ENCODE peak calls at places on chromosome 19, in seven cellular contexts. W is adrenal gland, E is breast epithelium, G is uterus, H is ovary, L is cardiac muscle cell, J is GM23248. Z is an unnamed sample.

GRCh38 chr19:38082256-38083118 is 141.5 kb downstream of the DPF1 start:
- DNase-seq in W (no peak), E (no peak), G (no peak), H (no peak), L (no peak), J (no peak), Z (peak; percentile 72)

GRCh38 chr19:8811315-8812172 is 20.6 kb downstream of the ZNF558 start:
- DNase-seq in W (no peak), E (no peak), G (no peak), H (no peak), L (no peak), J (peak; percentile 23), Z (no peak)

GRCh38 chr19:32566246-32566830 is 14.7 kb upstream of the PDCD5 start:
- DNase-seq in W (no peak), E (no peak), G (no peak), H (no peak), L (no peak), J (peak; percentile 50), Z (no peak)

GRCh38 chr19:23318143-23318542 is 67.9 kb upstream of the ZNF724 start:
- DNase-seq in W (no peak), E (no peak), G (no peak), H (no peak), L (no peak), J (peak; percentile 7), Z (no peak)

GRCh38 chr19:30898353-30899103 is 450.7 kb downstream of the TSHZ3 start:
- DNase-seq in W (no peak), E (no peak), G (no peak), H (no peak), L (peak; percentile 44), J (no peak), Z (no peak)

GRCh38 chr19:1167687-1168561 is 6.1 kb downstream of the SBNO2 start:
- DNase-seq in W (peak; percentile 60), E (no peak), G (no peak), H (peak; percentile 42), L (no peak), J (no peak), Z (no peak)

GRCh38 chr19:29675120-29675649 is 9.9 kb downstream of the PLEKHF1 start:
- DNase-seq in W (no peak), E (no peak), G (no peak), H (no peak), L (no peak), J (no peak), Z (no peak)

GRCh38 chr19:35895911-35896642 is 4.3 kb downstream of the NFKBID start:
- DNase-seq in W (no peak), E (no peak), G (no peak), H (no peak), L (no peak), J (no peak), Z (no peak)

GRCh38 chr19:39469036-39469435 is 11.6 kb upstream of the TIMM50 start:
- DNase-seq in W (no peak), E (no peak), G (no peak), H (no peak), L (no peak), J (no peak), Z (no peak)
- H3K9me3 ChIP-seq in W (no peaks in the 10 kb centered on the region), E (no peaks in the 10 kb centered on the region), G (no peaks in the 10 kb centered on the region), H (no peaks in the 10 kb centered on the region), L (no peaks in the 10 kb centered on the region), J (no peaks in the 10 kb centered on the region), Z (no peaks in the 10 kb centered on the region)

DNA sequence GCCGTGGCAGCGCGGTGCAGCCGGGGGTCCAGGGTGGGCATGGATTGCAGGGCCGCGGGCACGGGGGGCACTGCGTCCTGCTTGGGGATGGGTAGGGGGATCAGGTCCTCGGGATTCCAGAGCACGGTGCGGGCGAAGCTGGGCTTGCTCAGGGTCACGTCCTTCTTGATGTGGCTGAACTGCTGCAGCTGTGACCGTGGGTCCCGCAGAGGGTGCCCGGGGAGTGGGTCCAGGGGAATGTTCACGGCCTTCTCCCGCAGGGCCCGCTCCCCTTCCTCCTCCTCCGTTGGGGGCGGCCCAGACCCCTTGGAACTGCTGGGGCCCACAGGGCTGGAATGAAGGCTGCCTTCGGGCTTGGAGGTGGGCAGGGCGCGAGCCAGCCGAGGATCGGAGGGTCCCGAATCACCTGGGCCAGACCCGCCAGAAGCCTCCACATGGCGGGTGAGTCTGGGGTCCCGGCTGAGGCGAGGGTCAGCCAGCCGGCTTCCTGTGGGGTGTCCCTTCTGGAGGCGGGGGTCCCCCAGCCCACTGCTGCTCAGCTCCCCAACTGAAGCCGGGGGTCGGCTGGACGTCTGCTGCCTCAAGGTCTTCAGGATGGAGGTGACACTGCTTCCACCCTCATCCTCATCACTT is 18.9 kb upstream of the TMEM160 start:
- DNase-seq in W (no peak), E (no peak), G (no peak), H (no peak), L (no peak), J (no peak), Z (no peak)
- H3K27ac ChIP-seq in W (no peak overlapping the region), E (no peak overlapping the region), G (no peak overlapping the region), H (no peak overlapping the region), L (no peak overlapping the region), J (no peak overlapping the region), Z (no peak overlapping the region)

GRCh38 chr19:3617463-3617862 is 9.1 kb downstream of the CACTIN start:
- DNase-seq in W (no peak), E (no peak), G (peak; percentile 16), H (no peak), L (no peak), J (no peak), Z (no peak)
- H3K9me3 ChIP-seq in W (no peaks in the 10 kb centered on the region), E (no peaks in the 10 kb centered on the region), G (no peaks in the 10 kb centered on the region), H (no peaks in the 10 kb centered on the region), L (no peaks in the 10 kb centered on the region), J (no peaks in the 10 kb centered on the region), Z (no peaks in the 10 kb centered on the region)

DNA sequence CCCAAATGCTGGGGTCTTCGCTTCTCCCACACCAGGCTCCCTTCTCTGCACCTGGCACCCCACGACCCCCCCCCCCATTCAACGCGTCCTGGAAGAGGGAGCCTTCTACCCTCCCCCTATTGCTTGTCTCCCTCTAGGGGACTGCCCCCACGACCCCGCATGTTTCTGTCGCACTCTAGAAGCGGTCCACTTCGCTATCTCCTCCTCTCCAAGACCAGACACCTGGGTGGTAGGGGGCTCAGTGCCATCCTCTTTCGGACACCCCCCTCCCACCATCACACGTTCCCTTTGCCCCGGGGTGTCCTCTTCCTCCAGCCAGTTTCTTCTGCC is 1.5 kb downstream of the TGFB1 start:
- DNase-seq in W (no peak), E (no peak), G (no peak), H (no peak), L (no peak), J (no peak), Z (no peak)
- H3K27ac ChIP-seq in W (no peak overlapping the region), E (peak overlapping the region; percentile 92), G (peak overlapping the region; percentile 90), H (peak overlapping the region; percentile 77), L (no peak overlapping the region), J (peak overlapping the region; percentile 66), Z (no peak overlapping the region)

GRCh38 chr19:52322429-52322828 is 13.6 kb upstream of the ZNF610 start:
- DNase-seq in W (no peak), E (no peak), G (no peak), H (no peak), L (no peak), J (no peak), Z (no peak)
- H3K9me3 ChIP-seq in W (peaks cover 83% of the 10 kb centered on the region), E (peaks cover 100% of the 10 kb centered on the region), G (peaks cover 7% of the 10 kb centered on the region), H (peaks cover 60% of the 10 kb centered on the region), L (peaks cover 13% of the 10 kb centered on the region), J (peaks cover 12% of the 10 kb centered on the region), Z (peaks cover 26% of the 10 kb centered on the region)

GRCh38 chr19:46813570-46814358 is 25.4 kb upstream of the SLC1A5 start:
- DNase-seq in W (peak; percentile 62), E (peak; percentile 78), G (peak; percentile 79), H (peak; percentile 90), L (no peak), J (no peak), Z (peak; percentile 52)
- H3K27ac ChIP-seq in W (no peak overlapping the region), E (peak overlapping the region; percentile 80), G (peak overlapping the region; percentile 40), H (peak overlapping the region; percentile 52), L (peak overlapping the region; percentile 25), J (no peak overlapping the region), Z (no peak overlapping the region)

GRCh38 chr19:12626958-12627357 is 16.2 kb downstream of the ZNF791 start:
- DNase-seq in W (no peak), E (no peak), G (no peak), H (no peak), L (no peak), J (no peak), Z (no peak)
- H3K9me3 ChIP-seq in W (peaks cover 8% of the 10 kb centered on the region), E (peaks cover 25% of the 10 kb centered on the region), G (no peaks in the 10 kb centered on the region), H (peaks cover 11% of the 10 kb centered on the region), L (no peaks in the 10 kb centered on the region), J (peaks cover 9% of the 10 kb centered on the region), Z (no peaks in the 10 kb centered on the region)

DNA sequence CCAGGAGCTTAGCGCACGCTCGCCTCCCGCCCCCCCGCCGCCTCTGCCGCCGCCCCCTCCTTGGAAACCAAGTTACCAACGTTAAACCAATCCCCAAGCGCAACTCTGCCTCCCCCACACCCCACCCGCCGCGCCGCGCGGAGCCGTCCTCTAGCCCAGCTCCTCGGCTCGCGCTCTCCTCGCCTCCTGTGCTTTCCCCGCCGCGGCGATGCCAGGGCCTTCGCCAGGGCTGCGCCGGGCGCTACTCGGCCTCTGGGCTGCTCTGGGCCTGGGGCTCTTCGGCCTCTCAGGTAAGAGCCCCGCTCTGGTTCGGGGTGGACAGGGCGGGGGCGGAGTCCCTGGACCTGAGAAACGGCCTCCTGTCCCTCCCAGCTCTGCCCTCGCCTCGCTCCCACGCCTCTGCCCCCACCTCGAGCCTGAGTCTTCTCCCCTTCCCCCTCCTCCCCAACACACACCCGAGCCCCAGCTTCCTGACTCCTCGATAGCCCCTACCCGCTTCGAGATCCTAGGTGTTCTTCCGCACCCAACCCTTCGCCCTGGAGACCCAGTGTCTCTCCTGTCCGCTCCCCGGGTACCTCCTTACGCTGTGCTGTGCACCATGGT is at the start of gene ICAM5:
- DNase-seq in W (no peak), E (no peak), G (no peak), H (no peak), L (peak; percentile 61), J (peak; percentile 74), Z (no peak)
- H3K27ac ChIP-seq in W (no peak within 1 kb of the TSS), E (peak within 1 kb of the TSS; percentile 0), G (no peak within 1 kb of the TSS), H (no peak within 1 kb of the TSS), L (no peak within 1 kb of the TSS), J (peak within 1 kb of the TSS; percentile 68), Z (no peak within 1 kb of the TSS)